ENCODE peak calls at places on chromosomes 5 and 9, in four cellular contexts. N, K, J and A are unnamed samples.

GRCh38 chr9:116027951-116028350 is 125.6 kb upstream of the PAPPA start:
- DNase-seq in K (no peak), N (no peak), J (no peak), A (no peak)

GRCh38 chr5:68644971-68645370 is 429.4 kb downstream of the PIK3R1 start:
- DNase-seq in J (no peak), K (peak; percentile 83), N (no peak), A (no peak)

GRCh38 chr9:88831783-88832407 is 159.4 kb upstream of the S1PR3 start:
- DNase-seq in J (no peak), K (no peak), N (no peak), A (no peak)

GRCh38 chr9:137224850-137225694 is at the start of gene CYSRT1:
- DNase-seq in J (no peak), N (no peak), K (no peak), A (peak; percentile 57)

GRCh38 chr9:126613656-126614055 is at the start of gene LMX1B:
- DNase-seq in J (no peak), N (no peak), K (no peak), A (peak; percentile 65)

GRCh38 chr5:140966293-140967225 is at the start of gene PCDHAC2:
- DNase-seq in N (no peak), J (no peak), K (no peak), A (peak; percentile 78)

GRCh38 chr5:142684508-142685031 is 1.3 kb downstream of the FGF1 start:
- DNase-seq in N (no peak), K (no peak), J (no peak), A (no peak)

GRCh38 chr9:133914483-133915342 is 77.4 kb downstream of the VAV2 start:
- DNase-seq in N (no peak), K (no peak), J (peak; percentile 80), A (no peak)

GRCh38 chr5:78521455-78521854 is 127.1 kb downstream of the LHFPL2 start:
- DNase-seq in J (no peak), N (no peak), K (no peak), A (no peak)

GRCh38 chr5:124561451-124561850 is 185.0 kb downstream of the ZNF608 start:
- DNase-seq in J (no peak), N (no peak), K (no peak), A (no peak)

GRCh38 chr5:180596668-180597231 is 5.5 kb upstream of the SCGB3A1 start:
- DNase-seq in K (no peak), J (no peak), N (no peak), A (peak; percentile 4)

GRCh38 chr5:167702014-167702413 is 589.4 kb upstream of the WWC1 start:
- DNase-seq in N (no peak), J (no peak), K (no peak), A (no peak)

GRCh38 chr9:89312154-89312616 is 1.2 kb downstream of the CKS2 start:
- DNase-seq in K (no peak), J (no peak), N (peak; percentile 57), A (no peak)

GRCh38 chr9:16213781-16214515 is 656.5 kb downstream of the BNC2 start:
- DNase-seq in J (no peak), N (no peak), K (no peak), A (no peak)

GRCh38 chr9:109856785-109857184 is 76.8 kb downstream of the PALM2AKAP2 start:
- DNase-seq in J (no peak), K (no peak), N (peak; percentile 5), A (peak; percentile 15)

GRCh38 chr9:36040271-36040925 is 3.7 kb downstream of the RECK start:
- DNase-seq in N (no peak), J (no peak), K (no peak), A (no peak)

GRCh38 chr9:71490810-71491209 is 277.5 kb downstream of the CEMIP2 start:
- DNase-seq in K (no peak), J (peak; percentile 4), N (peak; percentile 7), A (no peak)

GRCh38 chr5:111159845-111160244 is 64.3 kb upstream of the CAMK4 start:
- DNase-seq in K (no peak), J (no peak), N (no peak), A (no peak)

GRCh38 chr5:111774525-111774924 is 17.5 kb upstream of the NREP start:
- DNase-seq in N (no peak), J (no peak), K (no peak), A (peak; percentile 16)

GRCh38 chr5:151018846-151019245 is 1.5 kb upstream of the GPX3 start:
- DNase-seq in J (no peak), K (no peak), N (no peak), A (no peak)

GRCh38 chr9:38484076-38484637 is 59.9 kb upstream of the IGFBPL1 start:
- DNase-seq in K (no peak), J (no peak), N (no peak), A (no peak)

GRCh38 chr5:66967102-66967501 is 229.5 kb downstream of the CD180 start:
- DNase-seq in K (no peak), J (no peak), N (no peak), A (no peak)
- TF ChIP-seq ETV6 in K (no peak), J (no peak), N (no peak), A (no peak)

GRCh38 chr5:143826909-143827514 is 15.1 kb downstream of the HMHB1 start:
- DNase-seq in K (peak; percentile 91), J (no peak), N (no peak), A (no peak)

GRCh38 chr5:143833179-143833578 is 21.2 kb downstream of the HMHB1 start:
- DNase-seq in K (no peak), N (no peak), J (no peak), A (no peak)

GRCh38 chr5:143824851-143825720 is 13.1 kb downstream of the HMHB1 start:
- DNase-seq in J (peak; percentile 68), K (peak; percentile 81), N (peak; percentile 81), A (peak; percentile 92)

GRCh38 chr5:143828710-143829109 is 16.7 kb downstream of the HMHB1 start:
- DNase-seq in J (no peak), N (no peak), K (no peak), A (no peak)
- TF ChIP-seq CREM in J (no peak), N (no peak), K (no peak), A (no peak)

GRCh38 chr5:172561151-172561550 is 79.9 kb upstream of the NEURL1B start:
- DNase-seq in K (no peak), N (no peak), J (no peak), A (no peak)

GRCh38 chr5:172556262-172556661 is 84.8 kb upstream of the NEURL1B start:
- DNase-seq in N (no peak), K (no peak), J (no peak), A (no peak)

GRCh38 chr5:172556971-172557461 is 84.0 kb upstream of the NEURL1B start:
- DNase-seq in N (no peak), K (no peak), J (no peak), A (no peak)

GRCh38 chr5:172558076-172558990 is 82.7 kb upstream of the NEURL1B start:
- DNase-seq in N (no peak), J (no peak), K (no peak), A (no peak)

DNA sequence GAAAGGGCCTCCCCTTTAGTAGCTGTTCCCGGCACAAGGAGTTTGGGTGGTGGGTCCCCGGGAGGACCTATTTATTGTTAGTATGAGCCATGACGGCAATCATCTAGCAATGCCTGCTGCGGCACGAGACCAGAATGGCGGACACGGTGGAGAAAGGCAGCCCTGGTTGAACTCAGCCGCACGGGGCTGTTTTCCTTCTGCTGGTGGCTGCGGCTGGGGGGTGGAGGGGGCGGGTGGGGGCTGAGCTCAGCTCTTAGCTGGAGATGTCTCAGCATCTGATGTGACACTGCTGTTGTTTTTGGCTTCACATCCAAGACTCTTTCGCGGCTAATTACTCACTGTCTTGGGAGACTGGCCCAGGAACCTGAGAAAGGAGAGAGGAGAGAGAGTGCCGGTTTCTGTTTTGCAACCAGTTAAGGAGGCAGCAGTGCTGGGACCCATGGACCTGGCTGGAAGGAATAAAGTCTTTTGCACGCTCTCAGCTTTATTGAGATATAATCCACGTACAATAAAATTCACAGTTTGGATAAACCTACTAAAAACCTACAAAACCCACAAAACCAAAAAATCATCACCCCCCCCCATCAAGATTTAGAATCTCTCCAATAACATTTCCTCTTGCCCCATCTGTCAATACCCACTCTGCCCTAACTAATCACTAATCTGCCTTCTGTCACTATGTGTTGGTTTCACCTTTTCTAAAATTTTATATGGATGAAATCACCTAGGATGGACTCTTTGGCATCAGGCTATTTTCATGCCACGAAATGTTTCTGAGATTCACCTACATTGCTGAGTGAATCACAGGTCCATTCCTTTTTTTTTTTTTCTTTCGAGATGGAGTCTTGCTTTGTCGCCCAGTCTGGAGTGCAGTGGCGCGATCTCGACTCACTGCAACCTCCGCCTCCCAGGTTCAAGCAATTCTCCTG is 81.8 kb upstream of the NEURL1B start:
- DNase-seq in N (no peak), K (no peak), J (no peak), A (no peak)
- TF ChIP-seq MAX in N (no peak), K (no peak), J (no peak), A (no peak)

GRCh38 chr5:2185646-2186471 is 303.1 kb upstream of the IRX4 start:
- DNase-seq in K (no peak), J (no peak), N (no peak), A (no peak)
- TF ChIP-seq ETV6 in K (no peak), J (no peak), N (no peak), A (no peak)

DNA sequence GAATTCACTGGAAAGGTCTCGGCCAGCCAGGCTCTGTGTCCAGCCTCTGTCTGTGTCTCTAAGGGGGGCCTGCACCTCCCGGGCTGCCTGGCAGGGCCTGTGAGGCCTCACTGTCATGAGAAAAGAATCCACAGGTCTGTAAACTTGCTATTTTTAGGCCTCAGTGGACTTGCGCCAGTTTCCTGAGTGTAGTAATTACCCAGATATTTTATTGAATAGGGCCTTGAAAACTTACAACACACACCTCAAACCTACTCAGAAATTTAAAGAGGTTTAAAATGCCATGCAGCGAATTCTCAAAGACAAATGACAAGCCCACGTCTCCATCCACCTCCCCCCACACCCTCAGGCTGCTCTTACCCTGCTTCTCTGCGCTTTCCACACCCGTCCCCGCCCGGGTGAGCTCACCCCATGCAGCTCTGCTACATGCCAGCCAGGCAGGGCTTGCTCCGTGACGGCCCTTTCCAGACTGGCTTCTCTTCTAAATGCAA is 8.8 kb upstream of the TENT4A start:
- DNase-seq in J (no peak), N (no peak), K (no peak), A (no peak)
- TF ChIP-seq CREM in J (no peak), N (no peak), K (no peak), A (no peak)

GRCh38 chr5:132426525-132427138 is 57.1 kb downstream of the SLC22A5 start:
- DNase-seq in N (peak; percentile 90), J (peak; percentile 58), K (no peak), A (peak; percentile 41)

GRCh38 chr5:132428147-132428482 is 58.6 kb downstream of the SLC22A5 start:
- DNase-seq in K (no peak), N (no peak), J (no peak), A (no peak)

GRCh38 chr5:132428811-132429440 is 59.4 kb downstream of the SLC22A5 start:
- DNase-seq in K (no peak), N (no peak), J (no peak), A (no peak)

GRCh38 chr5:132425975-132426524 is 56.5 kb downstream of the SLC22A5 start:
- DNase-seq in N (no peak), J (no peak), K (no peak), A (no peak)

GRCh38 chr5:132427285-132428146 is 58.0 kb downstream of the SLC22A5 start:
- DNase-seq in K (no peak), J (no peak), N (no peak), A (no peak)
- TF ChIP-seq MAX in K (no peak), J (no peak), N (no peak), A (no peak)

GRCh38 chr5:24539625-24540024 is 105.2 kb downstream of the CDH10 start:
- DNase-seq in J (no peak), N (no peak), K (no peak), A (no peak)

GRCh38 chr5:24535646-24536045 is 109.1 kb downstream of the CDH10 start:
- DNase-seq in N (no peak), J (no peak), K (no peak), A (no peak)

GRCh38 chr5:24538345-24538744 is 106.4 kb downstream of the CDH10 start:
- DNase-seq in K (no peak), N (no peak), J (peak; percentile 30), A (no peak)
- TF ChIP-seq ETV6 in K (no peak), N (no peak), J (no peak), A (no peak)